ENCODE peak calls at places on chromosomes 4 and X, in ten cellular contexts. One of them, this sample, is unnamed.

GRCh38 chrX:154378059-154378798 is 866 bp upstream of the EMD start:
- DNase-seq in endodermal cell: peak; percentile 73
- DNase-seq in AG04450: no peak
- DNase-seq in Peyer's patch: peak; percentile 66
- DNase-seq in B cell: peak; percentile 93
- DNase-seq in Panc1: no peak
- DNase-seq in endothelial cell of umbilical vein: peak; percentile 70
- DNase-seq in PC-3: peak; percentile 45
- DNase-seq in HL-60: peak; percentile 50
- DNase-seq in astrocyte of the spinal cord: peak; percentile 51
- DNase-seq in this sample: no peak

GRCh38 chr4:31294655-31295054 is 574.5 kb downstream of the PCDH7 start:
- DNase-seq in endodermal cell: no peak
- DNase-seq in AG04450: no peak
- DNase-seq in Peyer's patch: no peak
- DNase-seq in B cell: no peak
- DNase-seq in Panc1: no peak
- DNase-seq in endothelial cell of umbilical vein: no peak
- DNase-seq in PC-3: no peak
- DNase-seq in HL-60: no peak
- DNase-seq in astrocyte of the spinal cord: no peak
- DNase-seq in this sample: no peak

GRCh38 chrX:118702741-118703140 is 24.7 kb upstream of the IL13RA1 start:
- DNase-seq in endodermal cell: no peak
- DNase-seq in AG04450: peak; percentile 2
- DNase-seq in Peyer's patch: no peak
- DNase-seq in B cell: no peak
- DNase-seq in Panc1: peak; percentile 28
- DNase-seq in endothelial cell of umbilical vein: no peak
- DNase-seq in PC-3: peak; percentile 87
- DNase-seq in HL-60: no peak
- DNase-seq in astrocyte of the spinal cord: peak; percentile 22
- DNase-seq in this sample: no peak

GRCh38 chr4:96093563-96093962 is 253.7 kb downstream of the PDHA2 start:
- DNase-seq in endodermal cell: no peak
- DNase-seq in AG04450: no peak
- DNase-seq in Peyer's patch: no peak
- DNase-seq in B cell: no peak
- DNase-seq in Panc1: no peak
- DNase-seq in endothelial cell of umbilical vein: no peak
- DNase-seq in PC-3: no peak
- DNase-seq in HL-60: no peak
- DNase-seq in astrocyte of the spinal cord: no peak
- DNase-seq in this sample: no peak

GRCh38 chrX:87728459-87728858 is 210.9 kb downstream of the KLHL4 start:
- DNase-seq in endodermal cell: no peak
- DNase-seq in AG04450: no peak
- DNase-seq in Peyer's patch: no peak
- DNase-seq in B cell: no peak
- DNase-seq in Panc1: no peak
- DNase-seq in endothelial cell of umbilical vein: no peak
- DNase-seq in PC-3: no peak
- DNase-seq in HL-60: no peak
- DNase-seq in astrocyte of the spinal cord: no peak
- DNase-seq in this sample: no peak

GRCh38 chr4:123083612-123084011 is 161.2 kb upstream of the NUDT6 start:
- DNase-seq in endodermal cell: no peak
- DNase-seq in AG04450: no peak
- DNase-seq in Peyer's patch: no peak
- DNase-seq in B cell: no peak
- DNase-seq in Panc1: no peak
- DNase-seq in endothelial cell of umbilical vein: no peak
- DNase-seq in PC-3: no peak
- DNase-seq in HL-60: no peak
- DNase-seq in astrocyte of the spinal cord: no peak
- DNase-seq in this sample: no peak

GRCh38 chr4:144174401-144175067 is 34.0 kb upstream of the GYPA start:
- DNase-seq in endodermal cell: no peak
- DNase-seq in AG04450: peak; percentile 32
- DNase-seq in Peyer's patch: no peak
- DNase-seq in B cell: peak; percentile 19
- DNase-seq in Panc1: peak; percentile 24
- DNase-seq in endothelial cell of umbilical vein: peak; percentile 77
- DNase-seq in PC-3: peak; percentile 81
- DNase-seq in HL-60: peak; percentile 10
- DNase-seq in astrocyte of the spinal cord: peak; percentile 77
- DNase-seq in this sample: no peak

GRCh38 chr4:61514991-61515390 is 314.9 kb downstream of the ADGRL3 start:
- DNase-seq in endodermal cell: no peak
- DNase-seq in AG04450: no peak
- DNase-seq in Peyer's patch: no peak
- DNase-seq in B cell: no peak
- DNase-seq in Panc1: no peak
- DNase-seq in endothelial cell of umbilical vein: no peak
- DNase-seq in PC-3: no peak
- DNase-seq in HL-60: no peak
- DNase-seq in astrocyte of the spinal cord: no peak
- DNase-seq in this sample: no peak

GRCh38 chr4:98514930-98515809 is 143.2 kb downstream of the TSPAN5 start:
- DNase-seq in endodermal cell: peak; percentile 63
- DNase-seq in AG04450: no peak
- DNase-seq in Peyer's patch: no peak
- DNase-seq in B cell: no peak
- DNase-seq in Panc1: no peak
- DNase-seq in endothelial cell of umbilical vein: no peak
- DNase-seq in PC-3: no peak
- DNase-seq in HL-60: no peak
- DNase-seq in astrocyte of the spinal cord: no peak
- DNase-seq in this sample: no peak

GRCh38 chr4:52915131-52915645 is 53.1 kb downstream of the RASL11B start:
- DNase-seq in endodermal cell: no peak
- DNase-seq in AG04450: no peak
- DNase-seq in Peyer's patch: no peak
- DNase-seq in B cell: no peak
- DNase-seq in Panc1: no peak
- DNase-seq in endothelial cell of umbilical vein: no peak
- DNase-seq in PC-3: no peak
- DNase-seq in HL-60: no peak
- DNase-seq in astrocyte of the spinal cord: no peak
- DNase-seq in this sample: no peak

GRCh38 chr4:185872747-185873380 is 60.9 kb upstream of the SORBS2 start:
- DNase-seq in endodermal cell: peak; percentile 65
- DNase-seq in AG04450: no peak
- DNase-seq in Peyer's patch: no peak
- DNase-seq in B cell: no peak
- DNase-seq in Panc1: no peak
- DNase-seq in endothelial cell of umbilical vein: no peak
- DNase-seq in PC-3: no peak
- DNase-seq in HL-60: no peak
- DNase-seq in astrocyte of the spinal cord: no peak
- DNase-seq in this sample: no peak

GRCh38 chr4:21900211-21900610 is 48.4 kb downstream of the KCNIP4 start:
- DNase-seq in endodermal cell: no peak
- DNase-seq in AG04450: no peak
- DNase-seq in Peyer's patch: no peak
- DNase-seq in B cell: no peak
- DNase-seq in Panc1: no peak
- DNase-seq in endothelial cell of umbilical vein: no peak
- DNase-seq in PC-3: peak; percentile 36
- DNase-seq in HL-60: no peak
- DNase-seq in astrocyte of the spinal cord: no peak
- DNase-seq in this sample: no peak

GRCh38 chr4:150476776-150477175 is 105.2 kb upstream of the MAB21L2 start:
- DNase-seq in endodermal cell: no peak
- DNase-seq in AG04450: no peak
- DNase-seq in Peyer's patch: no peak
- DNase-seq in B cell: no peak
- DNase-seq in Panc1: no peak
- DNase-seq in endothelial cell of umbilical vein: no peak
- DNase-seq in PC-3: no peak
- DNase-seq in HL-60: no peak
- DNase-seq in astrocyte of the spinal cord: no peak
- DNase-seq in this sample: no peak

GRCh38 chr4:128427832-128428366 is 140.3 kb upstream of the PGRMC2 start:
- DNase-seq in endodermal cell: peak; percentile 55
- DNase-seq in AG04450: peak; percentile 50
- DNase-seq in Peyer's patch: no peak
- DNase-seq in B cell: no peak
- DNase-seq in Panc1: peak; percentile 10
- DNase-seq in endothelial cell of umbilical vein: peak; percentile 48
- DNase-seq in PC-3: peak; percentile 87
- DNase-seq in HL-60: peak; percentile 14
- DNase-seq in astrocyte of the spinal cord: peak; percentile 64
- DNase-seq in this sample: no peak

GRCh38 chr4:152679414-152680281 is at the start of gene TMEM154:
- DNase-seq in endodermal cell: peak; percentile 92
- DNase-seq in AG04450: peak; percentile 21
- DNase-seq in Peyer's patch: peak; percentile 91
- DNase-seq in B cell: peak; percentile 73
- DNase-seq in Panc1: no peak
- DNase-seq in endothelial cell of umbilical vein: peak; percentile 75
- DNase-seq in PC-3: peak; percentile 67
- DNase-seq in HL-60: peak; percentile 93
- DNase-seq in astrocyte of the spinal cord: peak; percentile 73
- DNase-seq in this sample: peak; percentile 78

GRCh38 chr4:81113024-81113423 is 82.5 kb downstream of the BMP3 start:
- DNase-seq in endodermal cell: no peak
- DNase-seq in AG04450: no peak
- DNase-seq in Peyer's patch: no peak
- DNase-seq in B cell: no peak
- DNase-seq in Panc1: no peak
- DNase-seq in endothelial cell of umbilical vein: no peak
- DNase-seq in PC-3: no peak
- DNase-seq in HL-60: no peak
- DNase-seq in astrocyte of the spinal cord: peak; percentile 8
- DNase-seq in this sample: no peak

GRCh38 chr4:71338846-71339593 is at the start of gene SLC4A4:
- DNase-seq in endodermal cell: no peak
- DNase-seq in AG04450: peak; percentile 24
- DNase-seq in Peyer's patch: no peak
- DNase-seq in B cell: no peak
- DNase-seq in Panc1: no peak
- DNase-seq in endothelial cell of umbilical vein: no peak
- DNase-seq in PC-3: peak; percentile 72
- DNase-seq in HL-60: no peak
- DNase-seq in astrocyte of the spinal cord: peak; percentile 72
- DNase-seq in this sample: no peak

GRCh38 chrX:132071260-132071659 is 48.2 kb downstream of the STK26 start:
- DNase-seq in endodermal cell: no peak
- DNase-seq in AG04450: no peak
- DNase-seq in Peyer's patch: no peak
- DNase-seq in B cell: no peak
- DNase-seq in Panc1: no peak
- DNase-seq in endothelial cell of umbilical vein: peak; percentile 31
- DNase-seq in PC-3: peak; percentile 37
- DNase-seq in HL-60: no peak
- DNase-seq in astrocyte of the spinal cord: peak; percentile 18
- DNase-seq in this sample: no peak
- TF ChIP-seq CTCF in endodermal cell: peak; percentile 66
- TF ChIP-seq CTCF in AG04450: no peak
- TF ChIP-seq CTCF in Peyer's patch: peak; percentile 21
- TF ChIP-seq CTCF in B cell: peak; percentile 30
- TF ChIP-seq CTCF in Panc1: peak; percentile 25
- TF ChIP-seq CTCF in endothelial cell of umbilical vein: no peak
- TF ChIP-seq CTCF in PC-3: peak; percentile 58
- TF ChIP-seq CTCF in HL-60: no peak
- TF ChIP-seq CTCF in astrocyte of the spinal cord: peak; percentile 11
- TF ChIP-seq CTCF in this sample: no peak

DNA sequence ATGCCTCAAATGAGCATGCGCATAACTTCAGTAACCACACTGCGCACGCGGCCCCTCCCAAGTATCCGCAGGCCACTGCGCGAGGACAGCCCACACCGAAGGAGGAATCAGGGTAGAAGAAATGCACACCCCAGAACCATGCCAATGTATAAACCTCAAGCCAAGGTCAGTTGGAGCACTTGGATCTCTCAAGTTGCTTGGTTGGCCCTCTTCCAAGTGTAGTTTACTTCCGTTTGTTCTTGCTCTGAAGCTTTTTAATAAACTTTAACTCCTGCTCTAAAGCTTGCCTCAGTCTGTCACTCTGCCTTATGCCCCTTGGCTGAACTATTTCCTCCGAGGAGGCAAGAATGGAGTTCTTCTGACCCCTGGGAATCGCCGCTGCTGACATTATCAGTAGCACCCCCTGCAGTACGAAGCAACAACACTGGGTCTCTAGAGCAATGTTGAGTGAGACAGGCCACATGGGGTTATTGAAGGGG is 22.0 kb upstream of the SPINK2 start:
- DNase-seq in endodermal cell: peak; percentile 79
- DNase-seq in AG04450: no peak
- DNase-seq in Peyer's patch: no peak
- DNase-seq in B cell: no peak
- DNase-seq in Panc1: no peak
- DNase-seq in endothelial cell of umbilical vein: no peak
- DNase-seq in PC-3: no peak
- DNase-seq in HL-60: peak; percentile 18
- DNase-seq in astrocyte of the spinal cord: no peak
- DNase-seq in this sample: no peak
- TF ChIP-seq CTCF in endodermal cell: peak; percentile 55
- TF ChIP-seq CTCF in AG04450: peak; percentile 5
- TF ChIP-seq CTCF in Peyer's patch: no peak
- TF ChIP-seq CTCF in B cell: no peak
- TF ChIP-seq CTCF in Panc1: no peak
- TF ChIP-seq CTCF in endothelial cell of umbilical vein: no peak
- TF ChIP-seq CTCF in PC-3: no peak
- TF ChIP-seq CTCF in HL-60: no peak
- TF ChIP-seq CTCF in astrocyte of the spinal cord: peak; percentile 10
- TF ChIP-seq CTCF in this sample: no peak

DNA sequence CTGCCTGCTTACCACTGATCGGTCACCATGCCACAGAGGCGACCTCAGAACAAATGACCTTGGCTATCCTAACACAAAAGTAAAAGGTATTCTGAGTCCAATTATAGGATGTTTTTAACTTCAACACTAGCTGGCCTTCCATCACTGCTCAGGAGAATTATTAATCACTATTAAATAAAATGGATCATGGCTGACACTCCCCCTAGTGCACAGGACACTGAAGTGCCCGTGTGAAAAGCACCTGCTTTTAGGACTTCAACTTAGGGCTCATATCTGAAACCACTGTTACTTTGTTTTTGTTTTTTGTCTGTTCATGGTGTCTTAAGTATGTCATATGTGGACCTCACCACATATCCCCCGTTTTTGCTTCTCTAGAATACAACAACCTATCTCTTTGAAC is 33.9 kb downstream of the STX18 start:
- DNase-seq in endodermal cell: no peak
- DNase-seq in AG04450: no peak
- DNase-seq in Peyer's patch: no peak
- DNase-seq in B cell: no peak
- DNase-seq in Panc1: no peak
- DNase-seq in endothelial cell of umbilical vein: peak; percentile 21
- DNase-seq in PC-3: peak; percentile 32
- DNase-seq in HL-60: no peak
- DNase-seq in astrocyte of the spinal cord: peak; percentile 22
- DNase-seq in this sample: no peak
- TF ChIP-seq CTCF in endodermal cell: peak; percentile 77
- TF ChIP-seq CTCF in AG04450: peak; percentile 58
- TF ChIP-seq CTCF in Peyer's patch: peak; percentile 38
- TF ChIP-seq CTCF in B cell: peak; percentile 61
- TF ChIP-seq CTCF in Panc1: peak; percentile 60
- TF ChIP-seq CTCF in endothelial cell of umbilical vein: peak; percentile 59
- TF ChIP-seq CTCF in PC-3: peak; percentile 62
- TF ChIP-seq CTCF in HL-60: peak; percentile 3
- TF ChIP-seq CTCF in astrocyte of the spinal cord: peak; percentile 65
- TF ChIP-seq CTCF in this sample: peak; percentile 22

GRCh38 chr4:176642472-176642871 is 150.2 kb downstream of the VEGFC start:
- DNase-seq in endodermal cell: peak; percentile 76
- DNase-seq in AG04450: no peak
- DNase-seq in Peyer's patch: no peak
- DNase-seq in B cell: no peak
- DNase-seq in Panc1: no peak
- DNase-seq in endothelial cell of umbilical vein: no peak
- DNase-seq in PC-3: no peak
- DNase-seq in HL-60: no peak
- DNase-seq in astrocyte of the spinal cord: no peak
- DNase-seq in this sample: no peak
- TF ChIP-seq CTCF in endodermal cell: peak; percentile 63
- TF ChIP-seq CTCF in AG04450: no peak
- TF ChIP-seq CTCF in Peyer's patch: no peak
- TF ChIP-seq CTCF in B cell: no peak
- TF ChIP-seq CTCF in Panc1: no peak
- TF ChIP-seq CTCF in endothelial cell of umbilical vein: no peak
- TF ChIP-seq CTCF in PC-3: no peak
- TF ChIP-seq CTCF in HL-60: no peak
- TF ChIP-seq CTCF in astrocyte of the spinal cord: no peak
- TF ChIP-seq CTCF in this sample: no peak